ENCODE peak calls at places on chromosomes 7 and 10, in ten cellular contexts. I, A, S, P, G, Y, K, U, B and W are unnamed samples.

GRCh38 chr7:33814958-33815735 is 90.2 kb upstream of the BMPER start:
- DNase-seq in I (peak), A (no peak), S (no peak), P (no peak), G (no peak), Y (no peak), K (no peak), U (no peak), B (no peak), W (no peak)

GRCh38 chr10:36880898-36881297 is 244.5 kb upstream of the ANKRD30A start:
- DNase-seq in I (no peak), A (no peak), S (peak), P (peak), G (no peak), Y (no peak), K (no peak), U (no peak), B (peak), W (no peak)

GRCh38 chr7:141074162-141074989 is 512 bp downstream of the TMEM178B start:
- DNase-seq in I (peak), A (peak), S (no peak), P (no peak), G (no peak), Y (no peak), K (peak), U (peak), B (peak), W (no peak)

GRCh38 chr7:25389489-25390106 is 161.3 kb upstream of the NPVF start:
- DNase-seq in I (no peak), A (no peak), S (peak), P (peak), G (no peak), Y (no peak), K (no peak), U (no peak), B (peak), W (peak)

GRCh38 chr7:100607111-100607510 is 4.9 kb downstream of the PCOLCE start:
- DNase-seq in I (no peak), A (no peak), S (no peak), P (no peak), G (no peak), Y (no peak), K (no peak), U (no peak), B (peak), W (no peak)

GRCh38 chr7:4066626-4067475 is 615.2 kb upstream of the FOXK1 start:
- DNase-seq in I (no peak), A (no peak), S (no peak), P (no peak), G (no peak), Y (no peak), K (no peak), U (no peak), B (no peak), W (no peak)

GRCh38 chr7:100407285-100408180 is 21.0 kb downstream of the ZCWPW1 start:
- DNase-seq in I (no peak), A (no peak), S (peak), P (peak), G (peak), Y (peak), K (no peak), U (no peak), B (peak), W (peak)

GRCh38 chr7:154785898-154786297 is 217.0 kb downstream of the PAXIP1 start:
- DNase-seq in I (no peak), A (no peak), S (no peak), P (no peak), G (no peak), Y (no peak), K (no peak), U (no peak), B (no peak), W (no peak)

GRCh38 chr7:44981035-44981706 is 2.4 kb upstream of the MYO1G start:
- DNase-seq in I (no peak), A (no peak), S (no peak), P (no peak), G (no peak), Y (no peak), K (no peak), U (no peak), B (no peak), W (no peak)

GRCh38 chr10:76040107-76040829 is 608.8 kb downstream of the LRMDA start:
- DNase-seq in I (no peak), A (no peak), S (no peak), P (no peak), G (no peak), Y (no peak), K (no peak), U (no peak), B (no peak), W (no peak)

GRCh38 chr7:14888904-14889482 is 13.6 kb downstream of the DGKB start:
- DNase-seq in I (no peak), A (no peak), S (no peak), P (peak), G (no peak), Y (no peak), K (no peak), U (no peak), B (no peak), W (peak)

GRCh38 chr10:112955736-112956421 is 5.8 kb downstream of the TCF7L2 start:
- DNase-seq in I (no peak), A (no peak), S (peak), P (peak), G (no peak), Y (no peak), K (no peak), U (no peak), B (peak), W (peak)

GRCh38 chr7:150378115-150378852 is 846 bp upstream of the ZNF775 start:
- DNase-seq in I (peak), A (peak), S (peak), P (peak), G (peak), Y (peak), K (peak), U (peak), B (peak), W (peak)

GRCh38 chr7:130021105-130021834 is 29.9 kb downstream of the ZC3HC1 start:
- DNase-seq in I (no peak), A (peak), S (no peak), P (no peak), G (no peak), Y (no peak), K (peak), U (no peak), B (no peak), W (no peak)

GRCh38 chr10:6218692-6219493 is 16.2 kb downstream of the PFKFB3 start:
- DNase-seq in I (no peak), A (no peak), S (no peak), P (peak), G (no peak), Y (no peak), K (peak), U (no peak), B (peak), W (peak)

GRCh38 chr10:118960166-118961090 is 69.1 kb upstream of the NANOS1 start:
- DNase-seq in I (no peak), A (no peak), S (no peak), P (peak), G (no peak), Y (no peak), K (no peak), U (no peak), B (no peak), W (no peak)

GRCh38 chr7:93043393-93043985 is 74.3 kb downstream of the SAMD9 start:
- DNase-seq in I (peak), A (no peak), S (no peak), P (peak), G (no peak), Y (no peak), K (peak), U (peak), B (peak), W (peak)

GRCh38 chr10:24156686-24157085 is 52.3 kb upstream of the KIAA1217 start:
- DNase-seq in I (no peak), A (no peak), S (no peak), P (no peak), G (no peak), Y (no peak), K (no peak), U (no peak), B (no peak), W (peak)

GRCh38 chr7:129279757-129280156 is 54.9 kb downstream of the AHCYL2 start:
- DNase-seq in I (no peak), A (no peak), S (no peak), P (no peak), G (no peak), Y (no peak), K (no peak), U (no peak), B (no peak), W (peak)